ENCODE peak calls at places on chromosomes 16 and 17, in eight cellular contexts. H is K562, F is stomach, J is transverse colon, U is heart left ventricle, O is body of pancreas, P is HepG2, Z is ovary. V is an unnamed sample.

GRCh38 chr17:77322284-77322533 is 181.4 kb downstream of the SEC14L1 start:
- DNase-seq in Z (no peak), F (no peak), J (no peak), O (no peak), U (no peak), H (no peak), P (no peak), V (no peak)

GRCh38 chr17:35543856-35544255 is 6.4 kb upstream of the SLFN12L start:
- DNase-seq in Z (no peak), J (no peak), O (no peak), P (no peak), F (no peak), U (no peak), H (no peak), V (no peak)

GRCh38 chr16:23508589-23509440 is 1.5 kb downstream of the GGA2 start:
- DNase-seq in H (no peak), F (no peak), U (no peak), Z (no peak), O (peak; percentile 38), P (no peak), J (peak; percentile 34), V (no peak)

GRCh38 chr17:42067371-42068180 is 17.2 kb upstream of the C17orf113 start:
- DNase-seq in P (peak; percentile 84), F (peak; percentile 74), O (peak; percentile 51), Z (peak; percentile 78), J (peak; percentile 77), H (peak; percentile 77), U (peak; percentile 58), V (peak; percentile 76)

GRCh38 chr16:4700380-4700996 is 7.1 kb downstream of the NUDT16L1 start:
- DNase-seq in P (no peak), F (no peak), O (no peak), Z (no peak), U (no peak), J (no peak), H (no peak), V (no peak)

GRCh38 chr16:81745704-81746558 is 33.2 kb upstream of the PLCG2 start:
- DNase-seq in H (peak; percentile 86), F (peak; percentile 71), U (peak; percentile 76), O (peak; percentile 63), P (peak; percentile 42), J (peak; percentile 75), Z (peak; percentile 72), V (peak; percentile 80)

GRCh38 chr16:69049146-69049545 is 56.3 kb upstream of the HAS3 start:
- DNase-seq in F (no peak), U (no peak), O (no peak), Z (no peak), H (no peak), P (no peak), J (no peak), V (no peak)

GRCh38 chr17:74532115-74532514 is 840 bp upstream of the CD300LB start:
- DNase-seq in P (no peak), Z (no peak), F (peak; percentile 35), U (peak; percentile 64), O (peak; percentile 78), H (no peak), J (peak; percentile 43), V (peak; percentile 47)

GRCh38 chr17:15386083-15386482 is 44.7 kb upstream of the TEKT3 start:
- DNase-seq in U (no peak), P (no peak), J (no peak), Z (no peak), H (no peak), O (no peak), F (no peak), V (no peak)

GRCh38 chr16:53056528-53056881 is 1.7 kb downstream of the CHD9 start:
- DNase-seq in U (no peak), F (no peak), P (peak; percentile 72), H (peak; percentile 28), J (peak; percentile 35), Z (no peak), O (no peak), V (peak; percentile 62)

GRCh38 chr17:38958756-38959155 is 8.4 kb downstream of the FBXO47 start:
- DNase-seq in H (no peak), F (no peak), U (no peak), O (no peak), Z (no peak), P (no peak), J (no peak), V (no peak)

GRCh38 chr17:8800656-8801055 is 1.5 kb upstream of the MFSD6L start:
- DNase-seq in H (no peak), P (no peak), F (no peak), O (no peak), Z (no peak), J (no peak), U (no peak), V (no peak)

GRCh38 chr17:50482516-50482915 is 3.9 kb downstream of the RSAD1 start:
- DNase-seq in U (peak; percentile 91), J (peak; percentile 94), F (peak; percentile 98), P (peak; percentile 96), Z (peak; percentile 98), O (peak; percentile 98), H (peak; percentile 62), V (peak; percentile 99)

GRCh38 chr16:78556421-78556820 is 457.0 kb downstream of the WWOX start:
- DNase-seq in J (no peak), O (no peak), H (no peak), Z (no peak), U (no peak), F (no peak), P (no peak), V (no peak)

GRCh38 chr17:68704897-68705296 is 103.7 kb upstream of the FAM20A start:
- DNase-seq in U (peak; percentile 35), O (peak; percentile 49), F (no peak), H (no peak), P (no peak), J (no peak), Z (no peak), V (no peak)

GRCh38 chr17:31581022-31581483 is 189.6 kb downstream of the RAB11FIP4 start:
- DNase-seq in J (peak; percentile 59), U (peak; percentile 82), Z (peak; percentile 78), O (peak; percentile 83), F (peak; percentile 90), P (no peak), H (no peak), V (peak; percentile 40)

GRCh38 chr17:58191259-58191896 is 1.1 kb upstream of the EPX start:
- DNase-seq in U (no peak), F (no peak), P (no peak), Z (no peak), J (no peak), O (no peak), H (no peak), V (no peak)

GRCh38 chr17:13582776-13583414 is 18.8 kb downstream of the HS3ST3A1 start:
- DNase-seq in F (no peak), O (no peak), H (no peak), Z (no peak), J (no peak), P (no peak), U (no peak), V (no peak)

GRCh38 chr17:57113656-57114055 is 28.6 kb downstream of the AKAP1 start:
- DNase-seq in F (no peak), U (no peak), J (no peak), P (peak; percentile 50), H (no peak), Z (no peak), O (no peak), V (no peak)

GRCh38 chr17:7750321-7750821 is 32.8 kb downstream of the DNAH2 start:
- DNase-seq in J (no peak), U (no peak), O (no peak), F (no peak), P (no peak), Z (no peak), H (no peak), V (no peak)

GRCh38 chr16:49342336-49343265 is 31.0 kb upstream of the C16orf78 start:
- DNase-seq in U (no peak), Z (no peak), H (no peak), J (no peak), F (no peak), O (no peak), P (no peak), V (no peak)

GRCh38 chr17:965311-965989 is 14.1 kb downstream of the NXN start:
- DNase-seq in U (no peak), J (no peak), H (no peak), O (no peak), F (no peak), P (no peak), Z (no peak), V (no peak)
- H3K4me1 ChIP-seq in U (no peaks in the 10 kb centered on the region), J (peaks cover 4% of the 10 kb centered on the region), H (no peaks in the 10 kb centered on the region), O (no peaks in the 10 kb centered on the region), F (peaks cover 50% of the 10 kb centered on the region), P (peaks cover 8% of the 10 kb centered on the region), Z (peaks cover 1% of the 10 kb centered on the region), V (no peaks in the 10 kb centered on the region)

GRCh38 chr16:67199011-67199807 is at the start of gene ELMO3:
- DNase-seq in F (peak; percentile 86), P (no peak), J (peak; percentile 88), H (peak; percentile 51), O (peak; percentile 81), Z (peak; percentile 44), U (no peak), V (no peak)
- TF ChIP-seq POLR2A in F (no peak), P (no peak), J (peak; percentile 94), H (no peak), O (peak; percentile 74), Z (no peak), U (no peak), V (no peak)

DNA sequence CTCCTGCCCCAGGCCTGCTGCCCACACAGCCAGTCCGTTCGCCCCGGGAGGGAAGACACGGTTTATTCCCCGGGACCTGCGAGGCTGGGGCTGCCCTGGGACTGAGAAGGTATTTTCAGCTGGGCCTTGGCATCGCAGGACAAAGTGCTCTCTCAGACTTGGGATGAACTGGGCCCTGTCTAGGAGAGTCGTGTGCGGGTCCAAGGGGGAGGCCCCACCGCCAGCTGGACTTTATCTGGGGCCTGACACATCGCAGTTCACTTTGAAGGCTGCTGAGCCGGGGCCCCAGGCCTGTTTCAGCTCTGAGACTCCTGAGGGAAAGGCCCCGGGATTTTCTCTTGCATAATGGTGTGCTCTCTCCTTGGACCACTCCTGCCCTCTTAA is 6.8 kb downstream of the CRISPLD2 start:
- DNase-seq in O (peak; percentile 44), P (no peak), F (peak; percentile 43), J (peak; percentile 57), Z (peak; percentile 81), H (no peak), U (no peak), V (no peak)
- H3K27ac ChIP-seq in O (peak overlapping the region; percentile 29), P (no peak overlapping the region), F (peak overlapping the region; percentile 79), J (peak overlapping the region; percentile 83), Z (peak overlapping the region; percentile 67), H (no peak overlapping the region), U (peak overlapping the region; percentile 61), V (peak overlapping the region; percentile 62)

DNA sequence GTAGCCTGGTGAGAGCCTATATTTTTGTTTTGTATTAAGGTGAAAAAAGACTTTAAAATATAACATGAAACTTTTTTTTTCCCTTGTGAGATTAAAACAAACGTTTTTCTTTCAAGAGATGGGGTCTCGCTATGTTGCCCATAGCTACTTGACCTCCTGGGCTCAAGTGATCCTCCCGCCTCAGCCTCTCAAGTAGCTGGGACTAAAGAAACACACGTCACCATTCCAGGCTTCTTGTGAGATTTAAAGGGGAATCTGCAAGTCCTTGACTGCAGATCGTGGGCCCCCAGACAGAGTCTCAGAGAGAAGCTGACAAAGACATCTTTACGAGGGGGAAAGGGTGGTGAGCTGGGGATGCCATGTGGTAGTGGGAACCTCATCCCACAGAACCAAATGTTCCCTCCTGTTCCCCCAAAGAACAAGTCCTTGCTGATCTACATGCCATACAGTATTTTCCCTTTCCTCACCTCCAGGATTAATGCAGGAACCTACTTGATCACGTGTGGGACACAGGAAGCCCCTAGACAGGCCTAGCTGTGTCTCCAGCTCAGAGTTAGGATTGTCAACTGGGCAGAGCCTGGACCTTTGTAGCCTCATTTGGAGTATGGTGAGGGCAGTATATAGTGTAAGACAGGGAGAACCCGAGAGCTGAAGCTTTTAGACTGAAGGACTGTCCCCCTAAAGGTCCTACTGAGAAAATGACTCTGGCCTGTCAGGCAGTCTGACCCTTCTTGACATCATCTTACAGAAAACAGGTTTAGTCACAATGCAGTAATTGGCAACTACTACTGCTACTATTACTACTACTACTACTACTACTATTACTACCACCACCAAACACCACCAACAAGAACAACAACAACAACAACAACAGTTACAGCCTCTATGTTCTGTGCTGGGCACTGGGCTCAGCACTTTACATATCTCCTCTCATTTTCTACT is 4.1 kb downstream of the MAP3K14 start:
- DNase-seq in F (no peak), J (no peak), P (no peak), U (no peak), H (no peak), O (no peak), Z (no peak), V (no peak)
- H3K4me1 ChIP-seq in F (peaks cover 88% of the 10 kb centered on the region), J (peaks cover 88% of the 10 kb centered on the region), P (peaks cover 69% of the 10 kb centered on the region), U (peaks cover 74% of the 10 kb centered on the region), H (peaks cover 34% of the 10 kb centered on the region), O (peaks cover 82% of the 10 kb centered on the region), Z (peaks cover 20% of the 10 kb centered on the region), V (peaks cover 77% of the 10 kb centered on the region)

V was measured in adrenal gland.